ENCODE peak calls at places on chromosome 2, in ten cellular contexts. I is left ventricle myocardium inferior, F is lower leg skin, M is A549, V is fibroblast of lung, Q is left lung, Z is tibial artery, G is colonic mucosa, O is GM12878, C is Peyer's patch. R is an unnamed sample.

GRCh38 chr2:17813015-17813741 is 3.1 kb upstream of the MSGN1 start:
- DNase-seq in C (no peak), Z (no peak), F (no peak), G (no peak), O (no peak), Q (no peak), M (no peak), V (peak), I (no peak), R (peak)

GRCh38 chr2:24083567-24084385 is 858 bp downstream of the TP53I3 start:
- DNase-seq in G (peak), I (peak), V (peak), M (peak), Z (no peak), Q (peak), F (peak), O (peak), C (peak), R (peak)

GRCh38 chr2:61220768-61221167 is 58.8 kb downstream of the C2orf74 start:
- DNase-seq in F (no peak), O (no peak), Z (no peak), V (peak), Q (no peak), I (no peak), C (no peak), M (no peak), G (no peak), R (peak)

GRCh38 chr2:46245869-46246268 is 51.3 kb upstream of the EPAS1 start:
- DNase-seq in G (no peak), V (no peak), Z (no peak), F (no peak), Q (no peak), C (no peak), O (no peak), M (no peak), I (no peak), R (no peak)

GRCh38 chr2:230412369-230412706 is 3.7 kb upstream of the SP100 start:
- DNase-seq in Q (no peak), O (no peak), I (no peak), M (no peak), G (no peak), Z (no peak), V (no peak), F (no peak), C (no peak), R (no peak)

GRCh38 chr2:129242201-129242710 is 737.2 kb upstream of the RAB6C start:
- DNase-seq in V (no peak), C (no peak), Q (no peak), F (no peak), O (no peak), Z (no peak), G (no peak), I (no peak), M (no peak), R (no peak)

GRCh38 chr2:230602562-230603230 is 109.9 kb upstream of the CAB39 start:
- DNase-seq in V (no peak), O (no peak), F (no peak), C (no peak), I (no peak), M (no peak), Q (no peak), G (no peak), Z (no peak), R (no peak)

GRCh38 chr2:8427211-8427610 is 254.6 kb upstream of the ID2 start:
- DNase-seq in O (no peak), M (no peak), I (no peak), V (no peak), F (no peak), Z (no peak), C (no peak), G (no peak), Q (no peak), R (no peak)

GRCh38 chr2:216108310-216108966 is 710 bp upstream of the XRCC5 start:
- DNase-seq in I (no peak), Q (no peak), Z (no peak), C (no peak), M (no peak), F (no peak), G (no peak), O (no peak), V (no peak), R (no peak)

GRCh38 chr2:15038373-15039364 is 406.2 kb downstream of the LRATD1 start:
- DNase-seq in I (no peak), V (peak), Q (no peak), G (no peak), M (no peak), Z (no peak), F (no peak), C (no peak), O (no peak), R (no peak)

GRCh38 chr2:130744287-130745117 is 10.8 kb upstream of the AMER3 start:
- DNase-seq in C (peak), G (peak), Q (no peak), M (no peak), F (peak), O (no peak), V (no peak), Z (no peak), I (peak), R (no peak)

GRCh38 chr2:24970483-24971299 is 1.1 kb downstream of the DNAJC27 start:
- DNase-seq in M (no peak), V (peak), C (no peak), F (no peak), O (no peak), Z (no peak), G (peak), I (no peak), Q (no peak), R (peak)

GRCh38 chr2:113240915-113241911 is 37.5 kb downstream of the PAX8 start:
- DNase-seq in M (peak), I (peak), G (no peak), O (no peak), Z (peak), Q (peak), C (peak), F (peak), V (peak), R (peak)

GRCh38 chr2:174750923-174751441 is 13.3 kb downstream of the CHRNA1 start:
- DNase-seq in O (peak), Z (no peak), F (peak), C (no peak), I (no peak), Q (no peak), V (no peak), M (no peak), G (no peak), R (no peak)

GRCh38 chr2:240204431-240205276 is 64.2 kb upstream of the OTOS start:
- DNase-seq in I (peak), Q (no peak), Z (peak), V (no peak), O (no peak), M (no peak), F (peak), G (no peak), C (peak), R (no peak)

GRCh38 chr2:235567842-235568241 is 74.0 kb downstream of the AGAP1 start:
- DNase-seq in V (no peak), M (no peak), Q (no peak), Z (no peak), F (no peak), C (no peak), G (no peak), O (no peak), I (no peak), R (no peak)

GRCh38 chr2:101972621-101973434 is 18.9 kb upstream of the IL1R2 start:
- DNase-seq in C (no peak), Z (no peak), V (peak), F (peak), M (no peak), G (no peak), I (no peak), O (no peak), Q (no peak), R (peak)

GRCh38 chr2:209937893-209938292 is 64.5 kb upstream of the RPE start:
- DNase-seq in F (no peak), I (no peak), C (no peak), O (no peak), V (peak), Z (no peak), G (no peak), Q (no peak), M (no peak), R (no peak)

DNA sequence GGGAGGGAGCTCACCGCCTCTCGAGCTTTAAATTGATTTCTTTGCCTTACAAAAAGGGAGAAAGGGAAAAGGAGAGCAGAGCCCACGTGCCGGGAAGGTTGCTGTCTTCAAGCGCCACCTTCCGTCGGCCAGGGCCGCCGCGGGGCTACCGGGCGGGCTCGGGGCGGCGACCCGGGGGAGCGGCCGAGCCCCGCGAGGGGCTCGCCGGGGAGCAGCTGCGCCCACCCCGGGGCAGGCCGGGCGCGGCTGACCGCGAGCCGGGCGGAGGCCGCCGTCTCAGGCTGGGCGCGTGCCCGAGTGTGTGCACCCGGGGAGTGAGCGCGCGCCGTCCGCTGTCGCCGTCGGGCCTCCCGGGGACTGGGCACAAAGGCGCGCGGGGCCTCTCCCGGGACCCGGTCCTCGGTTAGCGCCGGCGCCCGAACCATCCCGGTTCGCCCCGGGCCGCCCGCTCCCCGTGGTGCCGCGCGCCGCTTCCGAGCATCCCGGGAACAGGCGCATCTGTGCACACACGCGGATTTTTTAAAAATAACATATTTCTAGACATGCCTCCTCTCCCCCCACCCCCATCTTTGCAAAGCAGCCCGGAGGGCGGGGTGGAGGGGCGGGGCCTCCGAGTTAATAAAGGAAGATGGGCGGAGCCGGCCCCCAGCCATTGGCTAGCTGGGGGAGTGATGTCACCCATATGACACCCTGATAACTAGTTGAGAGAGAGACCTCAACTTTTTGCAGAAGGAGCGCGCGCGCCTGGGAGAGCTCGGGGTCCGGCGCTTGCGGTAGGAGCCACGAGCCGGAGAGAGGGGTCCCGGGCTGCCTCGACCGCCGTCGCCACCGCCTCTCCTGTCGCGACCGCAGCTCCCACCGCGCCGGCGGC is at the start of gene SOX11:
- DNase-seq in Z (no peak), Q (no peak), M (no peak), I (peak), V (peak), G (no peak), C (no peak), O (no peak), F (no peak), R (no peak)
- TF ChIP-seq CTCF in Z (no peak), Q (no peak), M (no peak), I (peak), V (peak), G (no peak), C (no peak), O (no peak), F (no peak), R (no peak)

DNA sequence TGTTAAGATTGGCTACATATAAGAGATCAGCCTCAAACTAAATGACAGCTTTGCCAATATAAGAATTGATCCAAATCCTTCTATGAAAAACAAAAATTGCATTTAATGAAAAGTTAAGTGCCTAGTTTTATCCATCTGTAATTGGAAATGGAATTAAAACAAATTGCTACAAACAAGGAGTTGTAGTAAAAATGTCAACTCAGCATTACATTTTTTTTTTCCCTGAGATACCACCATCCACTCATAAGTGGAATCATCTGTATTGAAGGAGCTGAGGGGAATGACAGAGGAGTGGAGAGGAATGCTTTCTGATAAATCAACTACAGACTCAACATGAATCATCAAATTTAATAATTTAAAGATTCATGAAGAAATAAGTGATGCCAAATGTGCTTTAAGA is 601.8 kb downstream of the TMEM182 start:
- DNase-seq in M (no peak), V (no peak), O (no peak), I (no peak), F (no peak), G (no peak), Z (no peak), Q (no peak), C (no peak), R (no peak)
- H3K4me3 ChIP-seq in M (no peak), V (no peak), O (no peak), I (no peak), F (no peak), G (no peak), Z (no peak), Q (no peak), C (no peak), R (no peak)

DNA sequence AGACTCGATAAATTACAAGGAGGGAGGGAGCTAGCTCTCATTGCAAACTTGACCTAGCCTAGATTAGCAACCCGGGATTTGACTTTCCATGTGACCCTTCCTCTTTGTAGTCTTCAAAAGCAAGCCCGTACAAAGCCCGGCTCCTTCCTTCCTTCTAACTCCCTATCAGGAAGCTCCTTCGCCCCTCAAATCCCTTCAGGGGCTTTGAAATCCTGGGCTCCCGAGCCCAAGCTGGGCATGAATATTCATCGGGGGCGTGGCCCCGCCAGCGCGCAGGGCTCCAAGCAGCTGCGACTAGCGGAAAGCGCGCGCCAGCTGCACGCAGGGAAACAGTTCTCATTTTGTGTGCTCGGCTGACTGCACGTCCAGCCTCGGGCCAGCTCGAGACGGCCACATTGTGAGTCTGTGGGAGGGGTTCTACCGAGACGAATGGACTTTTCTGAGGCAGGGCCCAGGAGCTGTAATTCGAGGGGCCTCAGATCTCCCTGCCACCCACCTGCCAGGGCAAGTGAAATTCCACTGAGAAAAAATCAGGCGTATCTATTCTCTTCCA is 84.0 kb upstream of the PELI1 start:
- DNase-seq in C (peak), I (peak), O (peak), V (peak), Z (peak), M (peak), Q (peak), G (peak), F (peak), R (peak)
- TF ChIP-seq CTCF in C (no peak), I (peak), O (no peak), V (no peak), Z (peak), M (no peak), Q (no peak), G (no peak), F (no peak), R (no peak)

DNA sequence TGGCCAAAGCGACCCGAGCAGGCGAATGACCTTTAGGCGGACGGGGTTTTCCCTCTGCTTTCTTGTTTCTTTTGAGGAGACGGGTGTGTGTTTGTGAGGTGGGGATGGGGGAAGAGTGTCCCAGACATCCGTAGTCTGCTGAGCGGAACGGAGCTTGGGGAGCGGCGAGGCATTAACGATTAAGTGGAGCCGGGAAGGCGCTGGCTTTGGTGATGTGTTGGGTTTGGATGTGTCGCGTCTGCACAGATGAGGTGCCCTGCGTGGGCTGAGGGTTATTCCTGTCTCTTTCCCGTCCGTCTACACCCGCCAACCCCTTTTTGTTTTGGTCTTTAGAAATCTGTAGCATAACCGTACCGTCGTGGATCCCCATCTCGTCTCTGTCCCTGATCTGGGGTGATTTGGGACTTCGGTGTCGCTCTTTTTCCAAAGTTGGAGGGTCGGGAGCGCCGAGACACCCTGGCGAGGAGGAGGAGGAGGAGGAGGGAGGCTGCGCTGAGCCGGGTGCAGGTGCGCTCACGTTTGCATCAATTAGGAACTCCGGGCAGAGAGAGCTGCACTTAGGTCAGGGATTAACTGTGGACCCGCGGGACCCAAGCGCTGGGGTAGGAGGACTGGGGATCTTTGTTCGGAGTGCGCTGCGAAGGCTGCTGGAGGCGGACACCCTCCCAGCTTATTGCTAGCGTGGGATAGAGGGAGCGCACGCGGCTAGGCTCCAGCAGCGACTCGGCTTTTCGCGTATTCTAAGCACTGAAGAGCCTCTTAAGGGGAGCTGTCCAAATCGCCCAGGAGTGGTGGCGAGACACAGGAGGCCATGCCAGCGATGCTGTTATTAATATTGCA is 720.2 kb downstream of the DPP10 start:
- DNase-seq in Q (peak), M (no peak), Z (no peak), V (no peak), C (no peak), I (no peak), G (peak), O (no peak), F (no peak), R (no peak)
- H3K4me3 ChIP-seq in Q (no peak), M (no peak), Z (no peak), V (no peak), C (no peak), I (peak), G (peak), O (no peak), F (no peak), R (no peak)

GRCh38 chr2:66270247-66270646 is 164.7 kb upstream of the MEIS1 start:
- DNase-seq in F (no peak), Q (no peak), G (no peak), Z (no peak), M (no peak), C (no peak), I (no peak), O (no peak), V (no peak), R (no peak)

GRCh38 chr2:66271777-66272176 is 163.1 kb upstream of the MEIS1 start:
- DNase-seq in M (no peak), G (no peak), O (no peak), V (no peak), C (no peak), Q (no peak), F (no peak), I (no peak), Z (no peak), R (no peak)

GRCh38 chr2:66279024-66279423 is 155.9 kb upstream of the MEIS1 start:
- DNase-seq in V (no peak), C (no peak), F (no peak), M (no peak), I (no peak), G (no peak), O (no peak), Q (no peak), Z (no peak), R (no peak)

GRCh38 chr2:66281980-66282379 is 152.9 kb upstream of the MEIS1 start:
- DNase-seq in G (no peak), Z (no peak), Q (no peak), F (no peak), O (no peak), V (no peak), C (no peak), M (no peak), I (no peak), R (no peak)

GRCh38 chr2:66275984-66276383 is 158.9 kb upstream of the MEIS1 start:
- DNase-seq in Z (no peak), G (no peak), C (no peak), I (no peak), Q (no peak), F (no peak), V (no peak), O (no peak), M (no peak), R (peak)
- TF ChIP-seq CTCF in Z (no peak), G (no peak), C (no peak), I (no peak), Q (no peak), F (no peak), V (peak), O (no peak), M (no peak), R (peak)

GRCh38 chr2:172098650-172099471 is 3.8 kb downstream of the DLX2 start:
- DNase-seq in M (peak), Z (peak), I (no peak), C (peak), G (no peak), Q (no peak), F (peak), V (peak), O (no peak), R (peak)
- H3K4me3 ChIP-seq in M (peak), Z (peak), I (peak), C (no peak), G (peak), Q (peak), F (no peak), V (peak), O (peak), R (peak)

GRCh38 chr2:860259-860855 is 90.3 kb upstream of the SNTG2 start:
- DNase-seq in F (peak), Z (no peak), M (no peak), I (no peak), V (no peak), O (no peak), G (no peak), C (no peak), Q (no peak), R (no peak)
- TF ChIP-seq CTCF in F (no peak), Z (no peak), M (no peak), I (no peak), V (no peak), O (no peak), G (no peak), C (no peak), Q (no peak), R (no peak)